ENCODE peak calls at places on chromosomes 11 and 22, in seven cellular contexts. D is HEK293T; Z is IMR-90; C is LoVo; B is Right ventricle myocardium inferior; A is astrocyte of the spinal cord; V is CD4-positive, alpha-beta memory T cell. Y is an unnamed sample.

GRCh38 chr22:46627806-46628482 is 7.8 kb downstream of the GRAMD4 start:
- DNase-seq in D (no peak), Z (no peak), C (no peak), B (peak), A (no peak), V (no peak), Y (no peak)

GRCh38 chr11:61579398-61580291 is 1.2 kb downstream of the SYT7 start:
- DNase-seq in D (no peak), Z (no peak), C (no peak), B (no peak), A (no peak), V (no peak), Y (no peak)

GRCh38 chr22:32103648-32104326 is 55.3 kb downstream of the C22orf42 start:
- DNase-seq in D (no peak), Z (peak), C (peak), B (no peak), A (no peak), V (peak), Y (peak)

GRCh38 chr11:70498976-70499801 is 100.9 kb downstream of the CTTN start:
- DNase-seq in D (no peak), Z (no peak), C (no peak), B (peak), A (no peak), V (no peak), Y (no peak)

GRCh38 chr11:35165416-35166368 is 26.7 kb downstream of the CD44 start:
- DNase-seq in D (no peak), Z (peak), C (no peak), B (no peak), A (peak), V (peak), Y (peak)

GRCh38 chr11:2929880-2930704 is 872 bp upstream of the PHLDA2 start:
- DNase-seq in D (peak), Z (peak), C (peak), B (no peak), A (peak), V (no peak), Y (no peak)

GRCh38 chr11:107722671-107723070 is 10.8 kb upstream of the SLN start:
- DNase-seq in D (no peak), Z (no peak), C (no peak), B (no peak), A (no peak), V (no peak), Y (no peak)

GRCh38 chr11:112162761-112163669 is 879 bp downstream of the IL18 start:
- DNase-seq in D (no peak), Z (peak), C (peak), B (no peak), A (peak), V (no peak), Y (no peak)

GRCh38 chr11:94669032-94669431 is 99.1 kb upstream of the AMOTL1 start:
- DNase-seq in D (no peak), Z (no peak), C (no peak), B (no peak), A (no peak), V (no peak), Y (no peak)

GRCh38 chr22:21698430-21699329 is 32.9 kb downstream of the PPIL2 start:
- DNase-seq in D (no peak), Z (no peak), C (no peak), B (peak), A (peak), V (no peak), Y (no peak)

GRCh38 chr22:43295660-43296059 is 47.5 kb downstream of the SCUBE1 start:
- DNase-seq in D (no peak), Z (no peak), C (no peak), B (peak), A (no peak), V (no peak), Y (no peak)

Y was measured in immature natural killer cell.